ENCODE peak calls at places on chromosomes 13 and 19, in eight cellular contexts. K is H1, L is transverse colon, M is GM12878, T is breast epithelium, W is suprapubic skin, B is HCT116, Y is upper lobe of left lung. Q is an unnamed sample.

GRCh38 chr13:39810091-39810877 is 154.8 kb downstream of the COG6 start:
- DNase-seq in W (no peak), L (no peak), M (no peak), B (no peak), K (no peak), T (no peak), Y (no peak), Q (no peak)

GRCh38 chr13:75151081-75151643 is 330.8 kb downstream of the TBC1D4 start:
- DNase-seq in L (no peak), M (no peak), K (no peak), B (no peak), T (no peak), Y (no peak), W (no peak), Q (no peak)

GRCh38 chr13:40271931-40272775 is 394.3 kb downstream of the FOXO1 start:
- DNase-seq in M (no peak), B (no peak), L (peak), K (no peak), Y (no peak), W (peak), T (peak), Q (no peak)

GRCh38 chr13:110216403-110217041 is 90.4 kb downstream of the COL4A1 start:
- DNase-seq in T (no peak), Y (no peak), M (no peak), W (no peak), B (no peak), L (no peak), K (no peak), Q (no peak)

GRCh38 chr19:36719687-36720556 is 32.5 kb downstream of the ZNF567 start:
- DNase-seq in L (no peak), W (no peak), M (no peak), Y (no peak), B (no peak), K (no peak), T (no peak), Q (no peak)

GRCh38 chr13:74047925-74048324 is 86.3 kb downstream of the KLF12 start:
- DNase-seq in Y (no peak), B (peak), L (peak), W (no peak), K (no peak), M (no peak), T (no peak), Q (no peak)

GRCh38 chr13:26872444-26873173 is 112.0 kb upstream of the GPR12 start:
- DNase-seq in M (no peak), Y (peak), L (peak), K (peak), W (no peak), T (no peak), B (peak), Q (no peak)

GRCh38 chr13:58025821-58026220 is 394.3 kb downstream of the PCDH17 start:
- DNase-seq in M (no peak), Y (no peak), W (no peak), T (no peak), K (no peak), B (no peak), L (no peak), Q (no peak)

GRCh38 chr13:21333186-21333585 is 125.9 kb downstream of the ZDHHC20 start:
- DNase-seq in T (no peak), Y (no peak), L (no peak), K (no peak), M (no peak), W (no peak), B (no peak), Q (no peak)

GRCh38 chr13:25177012-25177411 is 4.9 kb upstream of the AMER2 start:
- DNase-seq in Y (no peak), T (no peak), K (no peak), B (no peak), W (no peak), L (no peak), M (no peak), Q (no peak)

GRCh38 chr13:24683833-24684599 is 3.8 kb downstream of the ATP12A start:
- DNase-seq in B (peak), M (no peak), W (no peak), Y (peak), K (no peak), L (peak), T (no peak), Q (peak)

GRCh38 chr13:110582421-110582954 is 21.0 kb upstream of the RAB20 start:
- DNase-seq in L (no peak), W (no peak), K (no peak), M (no peak), Y (no peak), B (no peak), T (no peak), Q (no peak)

GRCh38 chr19:35782589-35782988 is 7.2 kb downstream of the ARHGAP33 start:
- DNase-seq in K (no peak), B (no peak), Y (no peak), L (no peak), M (no peak), T (no peak), W (no peak), Q (no peak)

GRCh38 chr13:88005188-88005587 is 334.0 kb downstream of the SLITRK5 start:
- DNase-seq in B (no peak), K (no peak), L (no peak), M (no peak), T (no peak), Y (no peak), W (no peak), Q (no peak)

GRCh38 chr19:55255618-55256423 is 3.0 kb downstream of the PPP6R1 start:
- DNase-seq in B (no peak), Y (no peak), W (peak), T (no peak), L (peak), K (no peak), M (peak), Q (no peak)

GRCh38 chr13:45851171-45851889 is at the start of gene SIAH3:
- DNase-seq in K (no peak), M (no peak), W (no peak), B (no peak), L (no peak), Y (no peak), T (no peak), Q (no peak)

GRCh38 chr13:48533207-48533499 is 273 bp upstream of the RCBTB2 start:
- DNase-seq in L (no peak), K (no peak), M (no peak), Y (no peak), W (no peak), T (no peak), B (no peak), Q (no peak)

GRCh38 chr13:110476220-110476617 is 85.3 kb downstream of the RAB20 start:
- DNase-seq in T (no peak), K (no peak), M (no peak), B (no peak), L (no peak), Y (no peak), W (no peak), Q (no peak)

GRCh38 chr19:14368011-14368513 is 13.2 kb upstream of the ADGRE5 start:
- DNase-seq in B (no peak), W (no peak), T (no peak), L (no peak), M (no peak), Y (no peak), K (no peak), Q (no peak)

GRCh38 chr13:29934531-29935308 is 84.3 kb upstream of the UBL3 start:
- DNase-seq in T (no peak), K (no peak), B (no peak), W (no peak), Y (no peak), L (no peak), M (no peak), Q (no peak)

GRCh38 chr13:41652735-41653361 is 195.5 kb downstream of the RGCC start:
- DNase-seq in K (no peak), W (no peak), B (peak), M (no peak), L (no peak), T (no peak), Y (no peak), Q (peak)

GRCh38 chr19:41218249-41218614 is 791 bp upstream of the AXL start:
- DNase-seq in W (no peak), M (no peak), B (no peak), L (no peak), T (no peak), K (no peak), Y (no peak), Q (no peak)

GRCh38 chr19:38838208-38838985 is 6.8 kb upstream of the ECH1 start:
- DNase-seq in W (no peak), Y (peak), B (peak), M (no peak), L (no peak), K (no peak), T (no peak), Q (no peak)

GRCh38 chr19:33861950-33862349 is 65.3 kb downstream of the KCTD15 start:
- DNase-seq in M (no peak), K (no peak), W (no peak), T (no peak), L (no peak), B (no peak), Y (no peak), Q (no peak)

GRCh38 chr13:106561551-106562170 is 6.3 kb downstream of the ARGLU1 start:
- DNase-seq in L (no peak), B (no peak), Y (no peak), M (peak), W (no peak), T (no peak), K (no peak), Q (peak)

DNA sequence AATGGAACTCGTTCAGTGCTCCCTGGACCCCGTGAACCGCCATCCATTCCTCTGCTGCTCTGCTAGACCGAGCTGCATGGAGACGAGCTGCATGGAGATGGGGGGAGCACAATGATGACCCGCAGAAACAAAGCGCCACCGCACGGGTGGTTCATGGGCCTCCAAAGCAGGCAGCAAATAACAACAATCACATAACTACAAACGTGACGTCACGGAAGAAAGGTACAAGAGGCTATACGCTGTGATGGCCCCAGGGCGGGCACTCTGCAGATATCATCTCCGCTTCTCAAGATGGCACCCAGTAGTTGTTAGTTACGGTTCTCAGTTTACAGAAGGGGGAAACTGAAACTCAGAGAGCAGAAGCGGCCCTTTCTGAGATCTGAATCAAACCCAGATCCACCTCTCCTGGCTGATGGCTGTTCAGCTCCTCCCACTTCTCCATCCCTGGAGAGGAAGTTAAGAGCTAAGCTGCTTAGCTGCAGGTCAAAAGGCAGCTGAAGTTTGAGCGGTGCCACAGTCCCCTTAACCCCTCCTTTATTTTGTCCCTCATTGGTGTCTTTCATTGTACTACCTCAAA is 1.7 kb downstream of the ATP13A1 start:
- DNase-seq in B (no peak), Y (no peak), W (no peak), K (no peak), L (peak), M (peak), T (no peak), Q (peak)
- TF ChIP-seq POLR2AphosphoS5 in B (no peak), Y (no peak), W (no peak), K (no peak), L (no peak), M (peak), T (no peak), Q (peak)

DNA sequence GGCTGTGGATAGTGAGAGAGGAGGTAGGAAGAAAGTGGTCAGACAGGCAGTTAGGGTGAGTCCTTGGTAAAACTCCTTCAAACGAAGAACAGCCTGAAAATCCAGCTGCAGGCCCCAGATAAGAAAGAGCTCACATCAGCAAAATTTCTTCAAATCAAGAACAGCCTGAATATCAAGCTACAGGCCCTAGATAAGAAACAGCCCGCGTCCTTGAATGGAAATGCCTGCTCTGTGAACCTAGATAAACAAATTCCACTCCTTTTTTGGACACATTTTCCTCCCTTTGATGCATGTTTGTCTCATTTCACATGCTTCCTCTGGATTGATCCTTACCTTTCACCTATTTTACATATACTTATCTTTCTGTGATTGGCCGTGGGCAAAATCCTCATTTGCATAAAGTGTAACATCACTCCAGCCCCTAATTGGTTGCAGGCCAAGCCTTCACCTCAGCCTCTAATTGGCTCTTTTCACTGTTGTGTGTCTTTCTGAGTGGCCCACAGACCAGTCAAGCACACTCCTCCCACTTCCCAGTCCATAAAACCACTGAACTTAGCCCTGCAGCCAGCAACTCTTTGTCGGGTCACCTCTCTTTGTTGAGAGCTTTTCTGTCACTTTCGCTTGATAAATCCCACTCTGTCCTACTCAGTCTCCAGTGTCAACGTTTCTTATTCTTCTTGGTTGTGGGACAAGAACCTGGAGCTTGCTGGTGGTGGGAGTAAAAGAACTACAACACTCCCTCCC is 6.0 kb upstream of the SULT2A1 start:
- DNase-seq in K (no peak), W (no peak), M (no peak), T (no peak), Y (no peak), L (no peak), B (no peak), Q (no peak)
- TF ChIP-seq POLR2A in K (peak), W (no peak), M (no peak), T (no peak), Y (no peak), L (no peak), B (no peak), Q (no peak)

GRCh38 chr19:48812094-48812929 is 1.5 kb upstream of the BCAT2 start:
- DNase-seq in Y (peak), T (peak), M (no peak), W (peak), L (peak), K (no peak), B (no peak), Q (peak)
- TF ChIP-seq POLR2AphosphoS5 in Y (peak), T (peak), M (no peak), W (no peak), L (peak), K (no peak), B (peak), Q (no peak)

GRCh38 chr13:99733346-99733745 is 232.1 kb downstream of the TM9SF2 start:
- DNase-seq in M (no peak), T (no peak), Y (no peak), K (no peak), W (no peak), L (no peak), B (no peak), Q (no peak)
- TF ChIP-seq POLR2A in M (no peak), T (no peak), Y (no peak), K (no peak), W (no peak), L (no peak), B (no peak), Q (no peak)

GRCh38 chr19:10835089-10835753 is 791 bp downstream of the TMED1 start:
- DNase-seq in Y (peak), M (no peak), T (no peak), K (no peak), B (no peak), L (no peak), W (no peak), Q (peak)
- TF ChIP-seq POLR2AphosphoS5 in Y (no peak), M (peak), T (no peak), K (peak), B (peak), L (peak), W (no peak), Q (no peak)

GRCh38 chr19:1245884-1246816 is 2.2 kb upstream of the MIDN start:
- DNase-seq in M (no peak), K (no peak), W (no peak), B (no peak), Y (peak), T (no peak), L (peak), Q (no peak)
- TF ChIP-seq POLR2A in M (no peak), K (no peak), W (no peak), B (no peak), Y (peak), T (no peak), L (peak), Q (no peak)

GRCh38 chr19:42466521-42467436 is 24.0 kb upstream of the CXCL17 start:
- DNase-seq in M (no peak), K (no peak), T (no peak), L (no peak), W (no peak), Y (no peak), B (no peak), Q (peak)

GRCh38 chr19:42468273-42468796 is 25.6 kb upstream of the CXCL17 start:
- DNase-seq in L (peak), T (no peak), Y (no peak), W (no peak), B (peak), M (no peak), K (no peak), Q (no peak)

GRCh38 chr19:42469311-42470239 is 26.8 kb upstream of the CXCL17 start:
- DNase-seq in L (no peak), W (no peak), T (no peak), M (no peak), B (no peak), K (no peak), Y (no peak), Q (no peak)

GRCh38 chr19:42467437-42467760 is 24.7 kb upstream of the CXCL17 start:
- DNase-seq in W (no peak), T (no peak), L (peak), K (no peak), B (no peak), Y (no peak), M (no peak), Q (no peak)

GRCh38 chr19:42465827-42466280 is 23.1 kb upstream of the CXCL17 start:
- DNase-seq in L (no peak), Y (no peak), M (peak), W (no peak), T (no peak), B (no peak), K (no peak), Q (peak)
- TF ChIP-seq POLR2AphosphoS5 in L (no peak), Y (no peak), M (no peak), W (no peak), T (no peak), B (no peak), K (no peak), Q (no peak)